ENCODE peak calls at places on chromosomes 6 and 20, in four cellular contexts. I is CD4-positive, alpha-beta memory T cell; N is stomach; J is neuronal stem cell. M is an unnamed sample.

GRCh38 chr20:22995923-22996322 is 39.2 kb upstream of the SSTR4 start:
- DNase-seq in I (no peak), N (no peak), J (no peak), M (no peak)

GRCh38 chr20:33651562-33652048 is 10.5 kb upstream of the C20orf144 start:
- DNase-seq in I (no peak), N (no peak), J (no peak), M (no peak)

GRCh38 chr20:52105573-52106422 is 85.8 kb downstream of the ZFP64 start:
- DNase-seq in I (no peak), N (no peak), J (peak; percentile 54), M (no peak)

GRCh38 chr20:5044075-5044620 is 42.8 kb upstream of the SLC23A2 start:
- DNase-seq in I (no peak), N (no peak), J (no peak), M (no peak)

GRCh38 chr6:11763460-11764249 is 14.9 kb downstream of the ADTRP start:
- DNase-seq in I (no peak), N (no peak), J (peak; percentile 8), M (no peak)

GRCh38 chr6:16414205-16414604 is 175.8 kb downstream of the GMPR start:
- DNase-seq in I (no peak), N (no peak), J (no peak), M (no peak)

GRCh38 chr6:14476793-14477531 is 359.4 kb downstream of the CD83 start:
- DNase-seq in I (no peak), N (peak; percentile 51), J (no peak), M (no peak)

GRCh38 chr20:48784273-48784641 is 43.5 kb downstream of the PREX1 start:
- DNase-seq in I (no peak), N (no peak), J (no peak), M (no peak)

GRCh38 chr6:139927236-139927635 is 552.8 kb upstream of the CITED2 start:
- DNase-seq in I (no peak), N (no peak), J (no peak), M (no peak)

GRCh38 chr6:136723780-136724179 is 68.5 kb downstream of the MAP3K5 start:
- DNase-seq in I (no peak), N (no peak), J (no peak), M (peak; percentile 61)

GRCh38 chr6:105831321-105831720 is 254.8 kb upstream of the PRDM1 start:
- DNase-seq in I (no peak), N (no peak), J (no peak), M (no peak)

GRCh38 chr6:149961728-149962425 is 1.9 kb upstream of the ULBP1 start:
- DNase-seq in I (peak; percentile 37), N (no peak), J (no peak), M (no peak)

GRCh38 chr6:2132911-2133310 is 112.5 kb downstream of the GMDS start:
- DNase-seq in I (no peak), N (no peak), J (no peak), M (no peak)

GRCh38 chr20:57514273-57514751 is 10.6 kb downstream of the CTCFL start:
- DNase-seq in I (peak; percentile 6), N (peak; percentile 76), J (peak; percentile 62), M (no peak)

GRCh38 chr20:8812818-8813217 is 256.1 kb upstream of the PLCB4 start:
- DNase-seq in I (no peak), N (no peak), J (no peak), M (no peak)

GRCh38 chr6:116536216-116536621 is 9.3 kb downstream of the TRAPPC3L start:
- DNase-seq in I (peak; percentile 55), N (no peak), J (peak; percentile 55), M (no peak)

GRCh38 chr6:144090384-144090783 is 5.0 kb downstream of the SF3B5 start:
- DNase-seq in I (no peak), N (no peak), J (no peak), M (no peak)

GRCh38 chr20:41696428-41696827 is 78.3 kb upstream of the CHD6 start:
- DNase-seq in I (no peak), N (no peak), J (no peak), M (no peak)

GRCh38 chr6:452301-453067 is 60.9 kb downstream of the IRF4 start:
- DNase-seq in I (no peak), N (no peak), J (no peak), M (no peak)

GRCh38 chr6:89411269-89412070 is 603 bp downstream of the RRAGD start:
- DNase-seq in I (peak; percentile 32), N (peak; percentile 27), J (no peak), M (peak; percentile 9)

GRCh38 chr20:64116541-64117423 is 9.4 kb upstream of the NPBWR2 start:
- DNase-seq in I (no peak), N (peak; percentile 23), J (no peak), M (no peak)

GRCh38 chr6:57262901-57263694 is 41.0 kb upstream of the RAB23 start:
- DNase-seq in I (no peak), N (no peak), J (no peak), M (no peak)

GRCh38 chr20:19944772-19945459 is 72.2 kb upstream of the NAA20 start:
- DNase-seq in I (no peak), N (no peak), J (no peak), M (no peak)

GRCh38 chr6:14799928-14800327 is 445.9 kb upstream of the JARID2 start:
- DNase-seq in I (peak; percentile 24), N (peak; percentile 59), J (peak; percentile 65), M (peak; percentile 2)

GRCh38 chr6:167501831-167502385 is 177.0 kb downstream of the TTLL2 start:
- DNase-seq in I (no peak), N (peak; percentile 70), J (no peak), M (no peak)

GRCh38 chr6:35483490-35483889 is 13.4 kb downstream of the TEAD3 start:
- DNase-seq in I (no peak), N (no peak), J (no peak), M (no peak)

GRCh38 chr6:34562861-34563512 is 6.9 kb upstream of the SPDEF start:
- DNase-seq in I (no peak), N (peak; percentile 83), J (no peak), M (no peak)

GRCh38 chr6:57316581-57317059 is 810 bp upstream of the PRIM2 start:
- DNase-seq in I (peak; percentile 83), N (peak; percentile 81), J (peak; percentile 84), M (peak; percentile 82)

GRCh38 chr6:153960741-153961140 is 78.3 kb upstream of the OPRM1 start:
- DNase-seq in I (no peak), N (no peak), J (no peak), M (no peak)

GRCh38 chr6:39911513-39912125 is 22.6 kb downstream of the MOCS1 start:
- DNase-seq in I (no peak), N (no peak), J (no peak), M (no peak)

GRCh38 chr6:12296255-12296573 is 6.1 kb downstream of the EDN1 start:
- DNase-seq in I (no peak), N (peak; percentile 44), J (no peak), M (no peak)

GRCh38 chr6:158174514-158174913 is 6.4 kb downstream of the GTF2H5 start:
- DNase-seq in I (no peak), N (no peak), J (no peak), M (no peak)

GRCh38 chr6:83463886-83464285 is 33.0 kb upstream of the ME1 start:
- DNase-seq in I (no peak), N (no peak), J (no peak), M (no peak)

GRCh38 chr20:33732166-33732970 is 572 bp downstream of the ZNF341 start:
- DNase-seq in I (peak; percentile 93), N (peak; percentile 90), J (no peak), M (no peak)

GRCh38 chr6:68760941-68761676 is 126.0 kb downstream of the ADGRB3 start:
- DNase-seq in I (no peak), N (no peak), J (no peak), M (no peak)

GRCh38 chr20:47334022-47334551 is 22.4 kb downstream of the ZMYND8 start:
- DNase-seq in I (no peak), N (no peak), J (no peak), M (no peak)

GRCh38 chr6:79005024-79005423 is 73.0 kb downstream of the PHIP start:
- DNase-seq in I (no peak), N (no peak), J (no peak), M (no peak)

GRCh38 chr6:51775942-51776860 is 311.2 kb downstream of the PKHD1 start:
- DNase-seq in I (no peak), N (no peak), J (no peak), M (no peak)

GRCh38 chr6:36364669-36365479 is 22.6 kb downstream of the ETV7 start:
- DNase-seq in I (no peak), N (peak; percentile 70), J (no peak), M (no peak)

GRCh38 chr20:53513168-53513488 is 80.5 kb downstream of the ZNF217 start:
- DNase-seq in I (no peak), N (no peak), J (no peak), M (no peak)

GRCh38 chr20:59605691-59606364 is 1.5 kb downstream of the PHACTR3 start:
- DNase-seq in I (no peak), N (no peak), J (no peak), M (no peak)
- H3K4me3 ChIP-seq in I (no peak overlapping the region), N (no peak overlapping the region), J (peak overlapping the region; percentile 72), M (no peak overlapping the region)

DNA sequence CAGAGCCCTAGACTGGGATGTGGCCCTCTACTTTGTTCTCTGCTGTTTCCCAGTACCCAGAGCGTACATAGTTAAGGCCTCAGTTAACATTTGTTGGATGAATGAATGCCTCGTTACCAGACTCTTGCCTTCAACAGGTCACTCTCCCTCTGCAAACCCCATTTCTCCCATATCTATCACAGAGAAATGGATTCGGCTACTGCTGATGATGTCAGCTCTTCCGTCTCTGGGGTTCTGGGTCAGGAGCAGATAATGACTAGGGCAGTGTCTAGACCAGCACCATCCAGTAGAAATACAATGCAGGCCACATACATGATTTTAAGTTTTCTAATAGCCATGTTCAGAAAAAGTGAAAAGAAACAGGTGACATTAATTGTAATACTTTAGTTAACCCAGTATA is 47.9 kb downstream of the TOX2 start:
- DNase-seq in I (no peak), N (no peak), J (no peak), M (no peak)
- H3K27ac ChIP-seq in I (no peak overlapping the region), N (no peak overlapping the region), J (no peak overlapping the region), M (no peak overlapping the region)

DNA sequence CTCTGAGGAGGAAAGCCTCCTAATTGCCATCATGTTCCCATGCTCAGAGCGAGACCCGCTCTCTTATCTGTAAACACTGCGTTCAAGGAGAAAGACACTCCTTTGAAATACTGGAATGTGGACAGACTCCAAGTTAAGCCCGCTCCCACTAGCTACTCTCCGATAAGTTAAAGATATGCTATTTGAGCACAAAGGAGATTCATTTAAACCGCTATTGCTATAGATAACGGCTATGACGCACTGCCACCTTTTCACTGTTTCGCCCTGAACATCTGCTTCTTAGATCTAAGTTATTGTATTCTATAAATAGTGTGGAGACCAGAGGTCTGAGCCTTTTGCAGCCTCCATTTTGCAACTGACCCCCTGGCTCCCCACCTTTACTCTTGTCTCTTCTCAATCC is 82.3 kb downstream of the GPX5 start:
- DNase-seq in I (no peak), N (no peak), J (no peak), M (no peak)
- H3K4me1 ChIP-seq in I (peaks cover 5% of the 10 kb centered on the region), N (no peaks in the 10 kb centered on the region), J (peaks cover 3% of the 10 kb centered on the region), M (no peaks in the 10 kb centered on the region)

DNA sequence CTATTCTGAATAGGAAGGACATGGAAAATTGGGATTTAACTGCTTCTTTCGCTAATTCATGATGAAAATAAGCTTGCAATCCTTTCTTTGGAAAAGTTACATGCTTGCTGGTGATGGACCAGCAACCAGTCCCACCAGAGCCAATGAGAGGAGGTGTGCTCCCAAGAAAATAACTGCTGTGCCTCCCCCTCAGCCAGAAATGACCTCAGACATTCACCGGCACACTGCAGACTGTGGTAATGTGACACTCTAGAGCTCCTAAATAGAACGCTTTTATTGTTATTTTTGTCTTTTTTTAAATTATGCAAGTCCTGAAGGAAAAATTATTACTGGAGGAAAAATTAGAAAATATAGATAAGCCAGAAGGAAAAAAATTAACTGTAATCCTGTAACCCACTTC is 2.6 kb downstream of the PYGB start:
- DNase-seq in I (no peak), N (no peak), J (no peak), M (no peak)
- H3K4me3 ChIP-seq in I (no peak overlapping the region), N (no peak overlapping the region), J (no peak overlapping the region), M (no peak overlapping the region)

M was measured in CD8-positive, alpha-beta memory T cell.